ENCODE peak calls at places on chromosomes 4 and X, in four cellular contexts. E, B, L and C are unnamed samples.

GRCh38 chr4:152165146-152165545 is 370.7 kb downstream of the FBXW7 start:
- DNase-seq in E (no peak), L (no peak), B (no peak), C (no peak)

GRCh38 chr4:112287258-112287873 is 1.7 kb upstream of the TIFA start:
- DNase-seq in B (no peak), L (no peak), E (no peak), C (no peak)

GRCh38 chr4:137307806-137308205 is 224.5 kb downstream of the PCDH18 start:
- DNase-seq in B (no peak), E (no peak), L (no peak), C (peak; percentile 78)

GRCh38 chr4:165027762-165028402 is 3.9 kb upstream of the TRIM60 start:
- DNase-seq in E (no peak), L (no peak), B (no peak), C (no peak)

GRCh38 chr4:31052519-31052918 is 332.4 kb downstream of the PCDH7 start:
- DNase-seq in E (no peak), L (no peak), B (no peak), C (no peak)

GRCh38 chrX:2370436-2370835 is 130.3 kb downstream of the DHRSX start:
- DNase-seq in L (no peak), B (no peak), E (no peak), C (peak; percentile 49)

GRCh38 chrX:131588995-131589394 is 45.1 kb downstream of the OR13H1 start:
- DNase-seq in L (no peak), B (no peak), E (no peak), C (no peak)

GRCh38 chr4:165464813-165465381 is 86.1 kb downstream of the CPE start:
- DNase-seq in L (no peak), B (peak; percentile 60), E (peak; percentile 28), C (peak; percentile 81)

GRCh38 chr4:101157415-101158135 is 189.8 kb downstream of the PPP3CA start:
- DNase-seq in E (no peak), B (no peak), L (no peak), C (peak; percentile 52)

GRCh38 chrX:57282568-57282967 is 3.9 kb upstream of the FAAH2 start:
- DNase-seq in E (no peak), L (no peak), B (no peak), C (no peak)

GRCh38 chr4:98609946-98610345 is 48.5 kb downstream of the TSPAN5 start:
- DNase-seq in E (no peak), B (no peak), L (no peak), C (peak; percentile 72)
- H3K4me1 ChIP-seq in E (no peaks in the 10 kb centered on the region), B (peaks cover 12% of the 10 kb centered on the region), L (no peaks in the 10 kb centered on the region), C (peaks cover 43% of the 10 kb centered on the region)

DNA sequence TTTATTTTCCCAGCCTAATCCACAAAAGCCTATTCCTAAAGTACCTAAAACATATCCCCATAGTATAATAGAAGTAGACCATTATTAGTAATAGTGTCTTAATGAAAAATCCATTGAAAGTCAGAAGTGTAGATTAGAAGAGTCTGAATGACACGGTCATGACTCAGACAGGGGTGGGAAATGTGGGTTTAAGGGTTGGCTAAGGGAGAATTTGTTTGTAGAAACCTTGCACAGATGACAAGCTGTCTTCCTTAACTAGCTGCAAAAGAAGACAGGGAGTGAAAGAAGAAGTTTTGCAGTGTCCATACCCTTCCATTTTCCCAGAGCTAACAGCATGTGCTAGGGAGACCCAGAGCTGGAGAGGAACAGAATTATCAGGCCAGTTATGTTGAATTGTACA is 242.7 kb upstream of the ETNPPL start:
- DNase-seq in E (no peak), L (no peak), B (no peak), C (no peak)
- H3K4me1 ChIP-seq in E (no peaks in the 10 kb centered on the region), L (no peaks in the 10 kb centered on the region), B (peaks cover 10% of the 10 kb centered on the region), C (peaks cover 10% of the 10 kb centered on the region)

GRCh38 chr4:7909463-7909862 is 30.2 kb downstream of the AFAP1 start:
- DNase-seq in E (no peak), L (no peak), B (no peak), C (peak; percentile 61)
- H3K4me1 ChIP-seq in E (peaks cover 96% of the 10 kb centered on the region), L (peaks cover 51% of the 10 kb centered on the region), B (peaks cover 68% of the 10 kb centered on the region), C (peaks cover 79% of the 10 kb centered on the region)

DNA sequence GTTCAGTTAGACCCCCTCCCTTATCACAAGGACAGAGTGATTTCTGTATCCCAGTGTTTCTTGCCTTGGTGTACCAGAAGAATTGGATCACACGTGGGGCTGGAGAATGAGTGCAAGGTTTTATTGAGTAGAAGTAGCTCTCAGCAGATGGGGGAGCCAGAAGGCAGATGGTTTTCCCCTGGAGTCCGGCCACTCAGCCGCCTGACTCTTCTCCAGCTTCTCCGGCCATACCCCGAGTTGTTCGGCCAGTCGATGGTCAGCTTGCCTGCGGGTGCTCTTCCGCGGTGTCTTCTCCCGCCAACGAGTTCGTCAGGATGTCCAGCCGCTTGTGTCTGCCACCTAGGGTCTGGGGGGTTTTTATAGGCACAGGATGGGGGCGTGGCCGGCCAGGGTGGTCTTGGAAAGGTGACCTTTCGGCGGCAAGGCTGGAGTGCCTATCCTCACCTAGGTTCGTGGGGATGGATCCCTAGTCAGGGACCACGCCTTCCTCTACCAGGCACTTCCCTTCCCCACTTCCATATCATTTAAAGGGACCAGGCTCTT is 14.5 kb downstream of the GAB1 start:
- DNase-seq in B (no peak), L (no peak), E (no peak), C (no peak)
- H3K4me1 ChIP-seq in B (peaks cover 50% of the 10 kb centered on the region), L (no peaks in the 10 kb centered on the region), E (peaks cover 25% of the 10 kb centered on the region), C (peaks cover 21% of the 10 kb centered on the region)

GRCh38 chr4:748461-748860 is 42.8 kb downstream of the PCGF3 start:
- DNase-seq in E (no peak), B (no peak), L (no peak), C (no peak)
- H3K4me1 ChIP-seq in E (no peaks in the 10 kb centered on the region), B (peaks cover 39% of the 10 kb centered on the region), L (peaks cover 15% of the 10 kb centered on the region), C (peaks cover 35% of the 10 kb centered on the region)